ENCODE peak calls at places on chromosomes 3 and 15, in nine cellular contexts. Q, B, H, P, J, K, G, R and Y are unnamed samples.

GRCh38 chr3:101128786-101129185 is 135.6 kb upstream of the ABI3BP start:
- DNase-seq in H (no peak), K (no peak), B (no peak), Q (no peak), J (peak; percentile 23), G (no peak), P (no peak), R (no peak), Y (no peak)

GRCh38 chr15:31391687-31392671 is 65.3 kb downstream of the KLF13 start:
- DNase-seq in R (no peak), Q (no peak), J (peak; percentile 46), K (peak; percentile 90), B (peak; percentile 62), H (peak; percentile 87), P (peak; percentile 94), G (peak; percentile 92), Y (peak; percentile 95)

GRCh38 chr3:120506828-120507774 is 56.3 kb upstream of the FSTL1 start:
- DNase-seq in Q (no peak), K (peak; percentile 34), B (peak; percentile 60), H (peak; percentile 75), P (no peak), G (peak; percentile 6), R (no peak), J (peak; percentile 60), Y (no peak)

GRCh38 chr3:141380279-141380678 is 12.0 kb downstream of the ZBTB38 start:
- DNase-seq in B (no peak), R (no peak), P (no peak), G (no peak), J (no peak), K (no peak), Q (no peak), H (no peak), Y (no peak)

GRCh38 chr15:74832826-74833225 is 6.4 kb downstream of the CPLX3 start:
- DNase-seq in K (no peak), B (no peak), R (no peak), G (no peak), J (no peak), Q (no peak), P (no peak), H (no peak), Y (no peak)

GRCh38 chr3:42749753-42750231 is 23.3 kb downstream of the CCDC13 start:
- DNase-seq in J (peak; percentile 28), P (no peak), Q (no peak), R (no peak), B (no peak), H (no peak), K (no peak), G (no peak), Y (no peak)

GRCh38 chr15:100918690-100919480 is at the start of gene LRRK1:
- DNase-seq in K (peak; percentile 83), J (peak; percentile 58), R (no peak), P (peak; percentile 72), B (peak; percentile 40), Q (no peak), H (no peak), G (peak; percentile 28), Y (peak; percentile 81)

GRCh38 chr15:39860871-39861270 is 59.2 kb downstream of the GPR176 start:
- DNase-seq in J (no peak), G (no peak), P (no peak), Q (no peak), H (no peak), K (no peak), B (no peak), R (no peak), Y (no peak)

GRCh38 chr15:80861776-80862175 is 82.6 kb downstream of the CEMIP start:
- DNase-seq in K (no peak), G (no peak), H (no peak), R (peak; percentile 16), B (peak; percentile 74), P (peak; percentile 60), Q (no peak), J (peak; percentile 17), Y (no peak)

GRCh38 chr3:174538116-174538515 is 321.0 kb upstream of the NAALADL2 start:
- DNase-seq in J (no peak), K (no peak), G (no peak), B (no peak), P (no peak), Q (no peak), H (no peak), R (no peak), Y (no peak)

GRCh38 chr3:194888916-194889315 is 203.2 kb downstream of the FAM43A start:
- DNase-seq in H (no peak), Q (no peak), G (no peak), J (no peak), B (no peak), K (no peak), R (no peak), P (no peak), Y (no peak)